ENCODE peak calls at places on chromosomes 1 and 21, in six cellular contexts. X, U, A, E, D and J are unnamed samples.

GRCh38 chr1:7265771-7266371 is 480.6 kb downstream of the CAMTA1 start:
- DNase-seq in X (no peak), U (no peak), A (no peak), E (no peak), D (peak), J (no peak)

GRCh38 chr1:3349161-3349967 is 105.1 kb upstream of the ARHGEF16 start:
- DNase-seq in X (no peak), U (no peak), A (no peak), E (no peak), D (no peak), J (peak)

GRCh38 chr1:14970115-14970798 is 183.3 kb upstream of the TMEM51 start:
- DNase-seq in X (no peak), U (peak), A (no peak), E (peak), D (no peak), J (no peak)

GRCh38 chr1:51093566-51093965 is 8.5 kb upstream of the C1orf185 start:
- DNase-seq in X (no peak), U (no peak), A (no peak), E (peak), D (no peak), J (no peak)

GRCh38 chr1:46689326-46689725 is 17.7 kb downstream of the TEX38 start:
- DNase-seq in X (no peak), U (no peak), A (no peak), E (no peak), D (no peak), J (no peak)

GRCh38 chr21:31735518-31735992 is 3.6 kb upstream of the SCAF4 start:
- DNase-seq in X (no peak), U (no peak), A (no peak), E (no peak), D (no peak), J (no peak)

GRCh38 chr21:43815107-43815742 is 25.8 kb downstream of the RRP1 start:
- DNase-seq in X (no peak), U (no peak), A (no peak), E (no peak), D (peak), J (no peak)

GRCh38 chr1:230994860-230995259 is 16.0 kb downstream of the ARV1 start:
- DNase-seq in X (no peak), U (no peak), A (no peak), E (no peak), D (no peak), J (no peak)

GRCh38 chr1:113036639-113037321 is 36.2 kb upstream of the LRIG2 start:
- DNase-seq in X (no peak), U (no peak), A (no peak), E (no peak), D (no peak), J (no peak)

GRCh38 chr1:21586926-21587601 is 77.8 kb downstream of the ALPL start:
- DNase-seq in X (no peak), U (no peak), A (no peak), E (peak), D (no peak), J (peak)

GRCh38 chr1:12722626-12723025 is 6.7 kb downstream of the AADACL3 start:
- DNase-seq in X (no peak), U (no peak), A (no peak), E (no peak), D (no peak), J (no peak)

GRCh38 chr1:112982853-112983539 is 27.0 kb upstream of the SLC16A1 start:
- DNase-seq in X (no peak), U (no peak), A (no peak), E (no peak), D (no peak), J (peak)

GRCh38 chr21:34707876-34708325 is 39.1 kb downstream of the CLIC6 start:
- DNase-seq in X (no peak), U (peak), A (no peak), E (no peak), D (no peak), J (no peak)

GRCh38 chr1:116983112-116983511 is 18.4 kb upstream of the CD101 start:
- DNase-seq in X (no peak), U (no peak), A (no peak), E (no peak), D (no peak), J (no peak)

GRCh38 chr21:27561116-27561515 is 594.2 kb upstream of the ADAMTS5 start:
- DNase-seq in X (no peak), U (no peak), A (no peak), E (no peak), D (no peak), J (no peak)

GRCh38 chr1:150807674-150808073 is 386 bp downstream of the CTSK start:
- DNase-seq in X (no peak), U (no peak), A (no peak), E (no peak), D (no peak), J (no peak)

GRCh38 chr1:179337343-179337742 is 28.4 kb upstream of the AXDND1 start:
- DNase-seq in X (no peak), U (no peak), A (no peak), E (no peak), D (no peak), J (no peak)